ENCODE peak calls at places on chromosomes 4 and X, in four cellular contexts. R, U, G and V are unnamed samples. For H3K4me1, the result is how much of the 10 kb centered on the place peaks cover.

GRCh38 chrX:19889582-19890342 is 2.4 kb upstream of the SH3KBP1 start:
- DNase-seq in U (peak), G (peak), R (peak), V (no peak)

GRCh38 chr4:666822-667544 is 7.1 kb downstream of the ATP5ME start:
- DNase-seq in U (no peak), R (no peak), G (no peak), V (no peak)

GRCh38 chr4:53273726-53274125 is 92.1 kb downstream of the SCFD2 start:
- DNase-seq in G (no peak), R (no peak), U (no peak), V (no peak)

GRCh38 chr4:165293061-165293460 is 34.4 kb upstream of the MSMO1 start:
- DNase-seq in G (no peak), R (no peak), U (no peak), V (no peak)

GRCh38 chr4:98606879-98607278 is 51.5 kb downstream of the TSPAN5 start:
- DNase-seq in R (no peak), G (no peak), U (no peak), V (no peak)

GRCh38 chr4:75849459-75849858 is 52.8 kb downstream of the PPEF2 start:
- DNase-seq in R (no peak), U (no peak), G (no peak), V (no peak)

GRCh38 chrX:110066488-110067225 is 63.7 kb downstream of the TMEM164 start:
- DNase-seq in U (no peak), R (no peak), G (no peak), V (no peak)

GRCh38 chr4:5572114-5572513 is 136.2 kb downstream of the EVC2 start:
- DNase-seq in U (no peak), R (no peak), G (no peak), V (no peak)

GRCh38 chr4:3767569-3768288 is 1.5 kb downstream of the ADRA2C start:
- DNase-seq in U (no peak), R (no peak), G (no peak), V (no peak)

GRCh38 chrX:110056419-110056818 is 53.5 kb downstream of the TMEM164 start:
- DNase-seq in G (no peak), U (no peak), R (no peak), V (no peak)

GRCh38 chr4:154564311-154564710 is 1.5 kb downstream of the FGB start:
- DNase-seq in U (no peak), R (no peak), G (no peak), V (no peak)

GRCh38 chrX:105483011-105483410 is 262.5 kb upstream of the TEX13A start:
- DNase-seq in G (no peak), U (no peak), R (no peak), V (no peak)

GRCh38 chr4:25874641-25875040 is 11.9 kb upstream of the SEL1L3 start:
- DNase-seq in U (no peak), G (no peak), R (no peak), V (no peak)

GRCh38 chr4:101599620-101600019 is 190.9 kb upstream of the BANK1 start:
- DNase-seq in U (no peak), R (no peak), G (no peak), V (no peak)

GRCh38 chrX:151609222-151609621 is 45.7 kb downstream of the PASD1 start:
- DNase-seq in R (no peak), G (peak), U (no peak), V (no peak)

DNA sequence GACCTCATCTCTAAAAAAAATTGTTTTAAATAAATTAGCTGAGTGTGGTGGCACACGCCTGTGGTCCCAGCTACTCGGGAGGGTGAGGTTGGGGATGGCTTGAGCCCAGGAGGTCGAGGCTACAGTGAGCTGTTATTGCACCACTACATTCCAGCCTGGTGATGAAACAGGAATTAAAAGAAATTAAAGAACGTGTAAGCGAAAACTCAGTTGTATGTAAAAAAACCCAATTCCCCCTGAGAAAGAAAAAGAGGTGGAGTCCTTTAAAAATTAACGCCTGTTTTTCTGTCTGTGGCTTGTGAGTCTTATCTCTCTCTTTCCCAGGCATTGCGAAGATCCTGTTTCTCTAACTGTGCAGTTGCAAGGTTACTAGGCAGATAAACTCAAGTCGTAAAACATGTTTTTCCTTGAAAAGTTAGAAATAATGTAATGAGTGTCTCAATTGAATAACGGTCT is 22.1 kb downstream of the EPGN start:
- DNase-seq in R (no peak), U (no peak), G (no peak), V (no peak)
- H3K4me3 ChIP-seq in R (no peak), U (peak), G (no peak), V (no peak)

GRCh38 chr4:86968477-86969015 is 33.7 kb downstream of the AFF1 start:
- DNase-seq in R (no peak), G (no peak), U (no peak), V (no peak)
- H3K4me1 ChIP-seq in R (under half), G (under half), U (under half), V (under half)

GRCh38 chrX:120309873-120310730 is 1.2 kb downstream of the TMEM255A start:
- DNase-seq in R (no peak), G (no peak), U (no peak), V (peak)
- TF ChIP-seq ZNF274 in R (no peak), G (no peak), U (no peak), V (no peak)

GRCh38 chr4:66606908-66607307 is 936.6 kb upstream of the EPHA5 start:
- DNase-seq in R (no peak), G (no peak), U (no peak), V (peak)
- H3K4me3 ChIP-seq in R (no peak), G (no peak), U (no peak), V (no peak)

DNA sequence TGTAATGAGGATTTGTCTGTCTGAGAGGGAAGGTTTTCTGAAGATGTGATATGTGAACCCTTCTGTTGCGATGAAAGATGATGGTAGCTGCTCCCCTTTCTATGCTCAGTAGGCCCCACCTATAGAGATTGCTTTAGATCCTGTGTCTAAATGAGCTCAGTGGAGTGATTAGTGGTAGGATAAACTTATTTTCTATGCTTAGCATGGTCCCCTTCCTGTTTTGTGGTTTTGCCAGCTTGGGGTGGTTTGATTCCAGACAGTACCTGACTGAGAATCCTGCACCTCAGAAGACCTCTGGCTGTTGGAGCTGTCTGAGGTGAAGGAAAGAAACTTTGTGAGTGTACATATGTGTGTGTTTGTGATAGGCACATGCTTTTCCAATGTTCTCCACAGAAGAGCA is 17.7 kb downstream of the MSN start:
- DNase-seq in U (no peak), G (no peak), R (no peak), V (no peak)
- H3K4me1 ChIP-seq in U (under half), G (under half), R (under half), V (under half)